ENCODE peak calls at places on chromosome 3, in seven cellular contexts. Q is pancreas, V is thoracic aorta, A is cardiac muscle cell, U is left ventricle myocardium inferior, O is HepG2, P is heart left ventricle. J is an unnamed sample.

GRCh38 chr3:45365060-45365459 is 23.3 kb upstream of the LARS2 start:
- DNase-seq in V (no peak), P (no peak), A (no peak), Q (no peak), O (no peak), U (no peak), J (no peak)

GRCh38 chr3:128242818-128243601 is 89.7 kb downstream of the EEFSEC start:
- DNase-seq in P (no peak), O (no peak), Q (no peak), U (no peak), V (no peak), A (no peak), J (no peak)

GRCh38 chr3:23113455-23114171 is 89.5 kb upstream of the UBE2E2 start:
- DNase-seq in V (no peak), P (no peak), Q (no peak), U (no peak), O (no peak), A (peak; percentile 60), J (no peak)

GRCh38 chr3:127768346-127769008 is 53.8 kb downstream of the MGLL start:
- DNase-seq in O (no peak), P (no peak), Q (no peak), V (no peak), U (no peak), A (peak; percentile 92), J (no peak)

GRCh38 chr3:64188810-64189560 is 36.3 kb downstream of the PRICKLE2 start:
- DNase-seq in P (no peak), O (no peak), V (peak; percentile 22), A (peak; percentile 90), Q (peak; percentile 18), U (no peak), J (peak; percentile 24)

GRCh38 chr3:23175361-23176073 is 27.6 kb upstream of the UBE2E2 start:
- DNase-seq in O (no peak), Q (no peak), V (no peak), A (no peak), U (no peak), P (no peak), J (no peak)

GRCh38 chr3:4746241-4746958 is 232.8 kb upstream of the BHLHE40 start:
- DNase-seq in V (no peak), Q (no peak), P (no peak), U (no peak), O (no peak), A (peak; percentile 89), J (no peak)

GRCh38 chr3:19946291-19946831 is 536 bp upstream of the RAB5A start:
- DNase-seq in Q (no peak), O (no peak), A (peak; percentile 5), U (no peak), P (no peak), V (peak; percentile 2), J (peak; percentile 32)

GRCh38 chr3:9349321-9350117 is 13.3 kb upstream of the THUMPD3 start:
- DNase-seq in P (no peak), A (peak; percentile 48), Q (no peak), O (peak; percentile 16), U (no peak), V (no peak), J (no peak)

GRCh38 chr3:157127831-157128767 is 31.8 kb downstream of the CCNL1 start:
- DNase-seq in Q (peak; percentile 68), P (no peak), A (peak; percentile 89), O (peak; percentile 78), U (no peak), V (peak; percentile 41), J (peak; percentile 64)

GRCh38 chr3:197692641-197693040 is 44.1 kb downstream of the RUBCN start:
- DNase-seq in O (no peak), P (no peak), Q (no peak), A (peak; percentile 76), V (no peak), U (no peak), J (no peak)

GRCh38 chr3:46500631-46501377 is 3.0 kb downstream of the RTP3 start:
- DNase-seq in V (no peak), A (peak; percentile 71), U (no peak), Q (no peak), O (no peak), P (no peak), J (no peak)

GRCh38 chr3:128320551-128321340 is 145.9 kb downstream of the DNAJB8 start:
- DNase-seq in Q (peak; percentile 4), P (no peak), V (no peak), O (no peak), U (no peak), A (no peak), J (no peak)

GRCh38 chr3:196499061-196499460 is 4.5 kb downstream of the RNF168 start:
- DNase-seq in Q (no peak), A (peak; percentile 41), V (no peak), P (no peak), O (no peak), U (no peak), J (no peak)

GRCh38 chr3:104297617-104298016 is 1069.1 kb upstream of the ALCAM start:
- DNase-seq in P (no peak), V (no peak), U (no peak), O (no peak), Q (no peak), A (no peak), J (no peak)

GRCh38 chr3:146496246-146496645 is 26.9 kb upstream of the PLSCR2 start:
- DNase-seq in Q (no peak), U (no peak), P (no peak), A (no peak), V (no peak), O (no peak), J (no peak)

GRCh38 chr3:194111336-194111735 is 24.6 kb upstream of the HES1 start:
- DNase-seq in U (no peak), V (no peak), O (no peak), P (no peak), A (no peak), Q (no peak), J (no peak)

GRCh38 chr3:196177967-196178366 is 33.2 kb downstream of the ZDHHC19 start:
- DNase-seq in A (no peak), V (no peak), U (no peak), Q (no peak), P (no peak), O (no peak), J (peak; percentile 95)

GRCh38 chr3:30156586-30157498 is 449.6 kb upstream of the TGFBR2 start:
- DNase-seq in A (peak; percentile 67), U (no peak), O (peak; percentile 20), V (no peak), Q (no peak), P (no peak), J (no peak)

GRCh38 chr3:126061301-126062032 is 22.5 kb downstream of the SLC41A3 start:
- DNase-seq in V (no peak), P (no peak), U (no peak), O (no peak), A (no peak), Q (no peak), J (no peak)

GRCh38 chr3:134326760-134327593 is 47.3 kb downstream of the AMOTL2 start:
- DNase-seq in U (peak; percentile 25), V (no peak), P (no peak), O (peak; percentile 90), Q (no peak), A (peak; percentile 99), J (no peak)

GRCh38 chr3:100317928-100318327 is 16.6 kb upstream of the NIT2 start:
- DNase-seq in A (no peak), U (no peak), P (no peak), Q (no peak), V (no peak), O (no peak), J (no peak)

GRCh38 chr3:189353318-189353958 is 181.7 kb downstream of the TPRG1 start:
- DNase-seq in P (no peak), Q (no peak), V (no peak), U (no peak), A (no peak), O (no peak), J (peak; percentile 56)

GRCh38 chr3:112132975-112133448 is at the start of gene GCSAM:
- DNase-seq in A (no peak), V (no peak), O (no peak), U (peak; percentile 35), Q (no peak), P (no peak), J (peak; percentile 31)

GRCh38 chr3:194944526-194944925 is 258.8 kb downstream of the FAM43A start:
- DNase-seq in A (no peak), Q (no peak), U (no peak), V (no peak), P (no peak), O (no peak), J (no peak)

DNA sequence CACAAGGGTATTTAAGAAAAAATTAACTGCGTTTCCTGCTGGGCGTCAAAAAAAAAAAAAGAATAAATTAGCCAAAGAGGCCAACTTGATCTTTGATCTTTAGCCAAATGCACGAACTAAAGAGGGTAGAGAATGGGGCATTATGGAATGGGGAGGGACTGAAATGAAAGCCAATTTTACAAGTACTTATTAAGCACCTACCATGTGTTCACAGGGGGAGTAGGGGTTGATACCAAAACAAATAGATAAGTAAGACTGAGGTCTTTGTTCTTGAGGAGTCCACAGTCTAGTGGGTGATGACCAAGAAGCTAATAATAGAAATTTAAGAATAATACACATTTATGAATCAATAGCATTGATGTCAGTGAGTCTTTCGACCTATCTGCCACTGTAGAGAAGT is 17.9 kb upstream of the MUC13 start:
- DNase-seq in U (no peak), Q (no peak), V (no peak), A (no peak), O (peak; percentile 30), P (no peak), J (no peak)
- H3K27ac ChIP-seq in U (no peak overlapping the region), Q (no peak overlapping the region), V (no peak overlapping the region), A (no peak overlapping the region), O (no peak overlapping the region), P (no peak overlapping the region), J (peak overlapping the region; percentile 55)

GRCh38 chr3:31653464-31653863 is 120.7 kb downstream of the STT3B start:
- DNase-seq in V (no peak), A (no peak), P (no peak), O (peak; percentile 50), Q (no peak), U (no peak), J (no peak)
- H3K9me3 ChIP-seq in V (peaks cover 55% of the 10 kb centered on the region), A (no peaks in the 10 kb centered on the region), P (peaks cover 91% of the 10 kb centered on the region), O (peaks cover 35% of the 10 kb centered on the region), Q (peaks cover 3% of the 10 kb centered on the region), U (peaks cover 83% of the 10 kb centered on the region), J (peaks cover 3% of the 10 kb centered on the region)

DNA sequence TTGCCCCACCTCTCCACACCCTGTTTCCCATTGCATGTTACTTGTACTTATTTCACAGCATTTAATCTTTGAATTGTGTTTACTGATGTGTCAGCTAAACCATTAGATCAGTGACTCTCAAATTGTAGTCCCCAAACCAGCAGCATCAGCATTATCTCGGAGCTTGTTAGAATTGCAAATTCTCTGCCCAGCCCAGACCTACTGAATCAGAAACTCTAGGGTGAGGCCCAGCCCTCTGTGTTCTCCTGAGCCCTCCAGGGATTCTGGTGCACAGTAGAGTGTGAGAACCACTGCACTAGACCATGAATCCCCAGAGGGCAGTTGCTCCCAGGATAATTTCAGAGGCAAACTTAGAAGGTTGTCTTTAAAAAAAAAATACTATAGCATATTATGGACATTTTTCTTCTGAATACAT is 13.0 kb downstream of the PLD1 start:
- DNase-seq in V (no peak), U (no peak), Q (no peak), O (no peak), A (no peak), P (no peak), J (no peak)
- H3K4me3 ChIP-seq in V (no peak overlapping the region), U (no peak overlapping the region), Q (no peak overlapping the region), O (no peak overlapping the region), A (no peak overlapping the region), P (no peak overlapping the region), J (no peak overlapping the region)

GRCh38 chr3:119664850-119665379 is 4.5 kb upstream of the POPDC2 start:
- DNase-seq in V (no peak), O (peak; percentile 39), U (no peak), A (peak; percentile 67), Q (no peak), P (no peak), J (peak; percentile 10)
- H3K27ac ChIP-seq in V (peak overlapping the region; percentile 45), O (no peak overlapping the region), U (peak overlapping the region; percentile 94), A (peak overlapping the region; percentile 100), Q (no peak overlapping the region), P (peak overlapping the region; percentile 99), J (no peak overlapping the region)

J was measured in small intestine.